ENCODE peak calls at places on chromosomes 12 and 14, in ten cellular contexts. T is left ventricle myocardium superior; X is hippocampal formation; E is germinal center; J is astrocyte; K is SW480; S is stimulated activated naive CD8-positive, alpha-beta T cell treated with anti-CD3 and anti-CD28 coated beads, Interleukin-15, Interleukin-2, amounts not matched to agents 100 U/mL and 50 U/mL, for 24 hours; B is ecto neural progenitor cell; A is stimulated activated CD4-positive, alpha-beta T cell treated with anti-CD3 and anti-CD28 coated beads, Interleukin-15, amount 100 ng/mL, for 1 hour; M is GM12891. Z is an unnamed sample.

GRCh38 chr14:67562776-67563150 is 29.7 kb downstream of the PLEKHH1 start:
- DNase-seq in T (no peak), X (no peak), E (no peak), J (no peak), K (no peak), S (no peak), B (no peak), A (no peak), M (no peak), Z (no peak)

GRCh38 chr14:43449291-43449690 is 1057.8 kb downstream of the FSCB start:
- DNase-seq in T (no peak), X (no peak), E (no peak), J (no peak), K (no peak), S (no peak), B (no peak), A (no peak), M (no peak), Z (no peak)

GRCh38 chr14:105085766-105086165 is 20.5 kb upstream of the GPR132 start:
- DNase-seq in T (no peak), X (no peak), E (no peak), J (no peak), K (no peak), S (no peak), B (no peak), A (no peak), M (no peak), Z (no peak)

GRCh38 chr14:69010632-69011031 is 31.5 kb upstream of the ACTN1 start:
- DNase-seq in T (no peak), X (no peak), E (no peak), J (no peak), K (peak), S (no peak), B (no peak), A (no peak), M (no peak), Z (no peak)

GRCh38 chr12:48486679-48487078 is 4.4 kb downstream of the C12orf54 start:
- DNase-seq in T (no peak), X (no peak), E (no peak), J (no peak), K (no peak), S (no peak), B (no peak), A (no peak), M (no peak), Z (no peak)

GRCh38 chr12:91189526-91189925 is 6.9 kb upstream of the DCN start:
- DNase-seq in T (no peak), X (no peak), E (no peak), J (peak), K (no peak), S (no peak), B (no peak), A (no peak), M (no peak), Z (no peak)

GRCh38 chr12:42143401-42144173 is 1.1 kb downstream of the GXYLT1 start:
- DNase-seq in T (no peak), X (no peak), E (peak), J (peak), K (peak), S (no peak), B (no peak), A (no peak), M (no peak), Z (peak)

GRCh38 chr12:14614704-14615121 is 47.0 kb upstream of the PLBD1 start:
- DNase-seq in T (no peak), X (no peak), E (peak), J (no peak), K (no peak), S (no peak), B (no peak), A (no peak), M (no peak), Z (peak)

GRCh38 chr12:88683628-88684027 is 103.4 kb upstream of the KITLG start:
- DNase-seq in T (no peak), X (no peak), E (no peak), J (no peak), K (no peak), S (no peak), B (no peak), A (no peak), M (no peak), Z (no peak)